ENCODE peak calls at places on chromosomes 3 and 15, in six cellular contexts. D is dorsolateral prefrontal cortex, A is adrenal gland, H is esophagus squamous epithelium, I is endodermal cell, P is AG04450. Q is an unnamed sample.
A peak's percentile ranks its signal among the peaks of the same experiment; 100 is the strongest.

GRCh38 chr3:171966533-171967136 is 72.7 kb upstream of the FNDC3B start:
- DNase-seq in D (no peak), A (no peak), H (no peak), I (no peak), P (no peak), Q (no peak)

GRCh38 chr15:67110400-67110799 is 45.0 kb downstream of the SMAD3 start:
- DNase-seq in D (no peak), A (no peak), H (no peak), I (no peak), P (no peak), Q (no peak)

GRCh38 chr3:179589143-179589542 is 15.3 kb downstream of the MRPL47 start:
- DNase-seq in D (no peak), A (no peak), H (no peak), I (no peak), P (no peak), Q (no peak)

GRCh38 chr15:99432271-99433025 is 133.3 kb upstream of the MEF2A start:
- DNase-seq in D (no peak), A (no peak), H (no peak), I (no peak), P (no peak), Q (no peak)

GRCh38 chr15:55770261-55770660 is 27.3 kb upstream of the PRTG start:
- DNase-seq in D (no peak), A (no peak), H (no peak), I (no peak), P (peak; percentile 11), Q (no peak)

GRCh38 chr3:180199396-180199795 is 162.7 kb upstream of the PEX5L start:
- DNase-seq in D (no peak), A (no peak), H (no peak), I (no peak), P (no peak), Q (no peak)

GRCh38 chr3:43071313-43071893 is 34.5 kb downstream of the POMGNT2 start:
- DNase-seq in D (no peak), A (no peak), H (no peak), I (peak; percentile 82), P (no peak), Q (peak; percentile 13)

GRCh38 chr3:129045675-129046036 is 14.9 kb upstream of the GP9 start:
- DNase-seq in D (no peak), A (no peak), H (no peak), I (peak; percentile 58), P (no peak), Q (no peak)

GRCh38 chr3:14921811-14922705 is 25.3 kb upstream of the NR2C2 start:
- DNase-seq in D (no peak), A (no peak), H (no peak), I (no peak), P (no peak), Q (no peak)

GRCh38 chr3:183312433-183312832 is 59.4 kb downstream of the B3GNT5 start:
- DNase-seq in D (no peak), A (no peak), H (no peak), I (no peak), P (no peak), Q (no peak)

GRCh38 chr3:194870394-194871110 is 184.9 kb downstream of the FAM43A start:
- DNase-seq in D (no peak), A (peak; percentile 35), H (no peak), I (no peak), P (no peak), Q (no peak)

GRCh38 chr3:160951677-160952487 is 153.3 kb downstream of the B3GALNT1 start:
- DNase-seq in D (no peak), A (no peak), H (no peak), I (no peak), P (no peak), Q (no peak)

GRCh38 chr3:42535981-42536784 is 33.7 kb downstream of the VIPR1 start:
- DNase-seq in D (no peak), A (no peak), H (no peak), I (peak; percentile 90), P (no peak), Q (peak; percentile 40)

GRCh38 chr15:79653533-79653932 is 221.4 kb downstream of the MINAR1 start:
- DNase-seq in D (no peak), A (no peak), H (no peak), I (no peak), P (no peak), Q (no peak)

GRCh38 chr3:139906441-139906840 is 28.5 kb upstream of the CLSTN2 start:
- DNase-seq in D (no peak), A (no peak), H (no peak), I (peak; percentile 77), P (no peak), Q (no peak)

GRCh38 chr15:99123706-99124451 is 19.0 kb downstream of the SYNM start:
- DNase-seq in D (peak; percentile 91), A (peak; percentile 97), H (no peak), I (peak; percentile 90), P (peak; percentile 83), Q (no peak)

GRCh38 chr3:177050466-177051237 is 146.6 kb downstream of the TBL1XR1 start:
- DNase-seq in D (no peak), A (no peak), H (no peak), I (no peak), P (peak; percentile 16), Q (no peak)

GRCh38 chr15:64856429-64857145 is 14.9 kb downstream of the PLEKHO2 start:
- DNase-seq in D (peak; percentile 94), A (peak; percentile 74), H (no peak), I (peak; percentile 53), P (no peak), Q (no peak)

GRCh38 chr3:136898549-136898948 is 36.5 kb downstream of the NCK1 start:
- DNase-seq in D (no peak), A (no peak), H (no peak), I (no peak), P (no peak), Q (no peak)

GRCh38 chr3:188553569-188553968 is 399.6 kb downstream of the LPP start:
- DNase-seq in D (no peak), A (no peak), H (no peak), I (no peak), P (no peak), Q (peak; percentile 0)

GRCh38 chr3:31974454-31974853 is 6.6 kb downstream of the OSBPL10 start:
- DNase-seq in D (no peak), A (no peak), H (no peak), I (no peak), P (peak; percentile 76), Q (no peak)

DNA sequence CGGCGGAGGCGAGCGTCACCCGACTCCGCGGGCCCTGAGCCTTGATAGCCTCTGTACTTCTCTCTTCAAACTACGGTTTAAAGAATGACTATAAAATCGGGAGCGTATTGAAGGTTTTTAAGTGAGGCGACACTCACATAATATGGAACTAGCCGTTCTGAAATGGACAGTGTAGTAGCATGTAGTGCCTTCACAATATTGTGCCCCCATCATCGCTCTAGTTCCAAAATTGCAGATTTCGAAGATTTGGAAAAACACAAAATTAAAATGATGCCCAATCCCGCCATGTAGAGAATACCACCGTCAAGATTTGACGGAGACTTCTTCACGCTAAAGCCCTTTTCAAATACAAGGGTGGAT is 330 bp upstream of the TAMM41 start:
- DNase-seq in D (no peak), A (no peak), H (no peak), I (no peak), P (no peak), Q (no peak)
- TF ChIP-seq CTCF in D (no peak), A (no peak), H (no peak), I (no peak), P (no peak), Q (peak; percentile 34)

GRCh38 chr3:52095990-52096775 is 39.8 kb upstream of the DUSP7 start:
- DNase-seq in D (no peak), A (no peak), H (no peak), I (no peak), P (no peak), Q (no peak)

GRCh38 chr3:52102934-52103333 is 46.6 kb upstream of the DUSP7 start:
- DNase-seq in D (no peak), A (no peak), H (no peak), I (no peak), P (no peak), Q (no peak)

GRCh38 chr3:52094591-52095485 is 38.5 kb upstream of the DUSP7 start:
- DNase-seq in D (no peak), A (no peak), H (no peak), I (no peak), P (no peak), Q (no peak)

GRCh38 chr3:52098108-52098507 is 41.7 kb upstream of the DUSP7 start:
- DNase-seq in D (no peak), A (no peak), H (no peak), I (no peak), P (no peak), Q (no peak)

DNA sequence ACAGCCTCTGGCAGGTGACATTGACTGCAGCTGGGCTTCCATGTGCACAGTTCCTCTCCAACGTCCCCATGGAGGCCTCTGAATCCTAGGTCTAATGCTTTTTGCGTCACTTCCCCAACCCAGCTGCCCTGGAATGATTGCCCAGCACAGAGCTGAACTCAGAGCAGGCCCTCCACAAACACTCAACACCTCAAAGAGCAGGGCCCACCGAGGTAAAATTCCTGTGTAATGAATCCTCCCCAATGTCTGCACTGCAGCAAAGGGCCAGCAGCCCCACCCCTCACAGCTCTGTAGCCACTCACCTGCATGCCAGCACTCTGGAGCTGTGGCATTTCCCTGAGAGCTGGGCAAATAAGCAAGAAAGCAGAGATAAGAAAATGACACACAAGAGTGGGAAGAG is 42.6 kb upstream of the DUSP7 start:
- DNase-seq in D (no peak), A (no peak), H (no peak), I (no peak), P (no peak), Q (no peak)
- H3K27ac ChIP-seq in D (no peak overlapping the region), A (no peak overlapping the region), H (no peak overlapping the region), I (no peak overlapping the region), P (no peak overlapping the region), Q (no peak overlapping the region)

DNA sequence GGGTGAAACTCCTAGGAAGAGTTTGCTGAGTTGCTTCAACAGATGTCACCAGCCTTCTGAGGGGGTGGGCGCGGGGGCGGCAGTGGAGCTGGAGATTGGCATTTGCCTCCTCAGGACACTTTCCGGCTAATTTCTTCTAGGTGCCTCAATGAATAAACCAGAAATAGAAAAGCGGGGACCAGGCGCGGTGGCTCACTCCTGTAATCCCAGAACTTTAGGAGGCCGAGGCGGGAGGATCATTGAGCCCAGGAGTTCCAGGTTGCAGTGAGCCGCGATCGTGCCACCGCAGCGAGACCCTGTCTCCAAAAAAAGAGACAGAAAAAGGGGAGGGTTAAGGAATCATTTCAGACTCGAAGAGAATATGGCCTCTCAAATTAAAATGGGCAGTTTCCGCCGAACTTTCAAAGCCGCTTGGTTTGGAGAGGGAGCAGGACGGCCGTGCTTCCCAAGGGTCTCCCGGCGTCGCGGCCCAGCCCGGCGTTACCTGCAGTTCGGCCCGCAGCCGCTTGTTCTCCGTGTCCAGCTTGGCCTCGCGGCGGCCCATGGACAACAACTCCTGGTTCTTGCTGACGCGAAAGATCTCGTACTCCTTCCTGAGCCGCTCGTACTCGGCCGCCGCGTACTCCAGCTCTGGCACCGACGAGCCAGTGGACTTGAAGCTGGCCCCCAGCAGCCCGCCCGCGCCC is 587 bp downstream of the NPHP3 start:
- DNase-seq in D (peak; percentile 54), A (peak; percentile 83), H (peak; percentile 44), I (peak; percentile 89), P (no peak), Q (no peak)
- TF ChIP-seq CTCF in D (no peak), A (peak; percentile 53), H (peak; percentile 51), I (peak; percentile 69), P (peak; percentile 38), Q (no peak)

DNA sequence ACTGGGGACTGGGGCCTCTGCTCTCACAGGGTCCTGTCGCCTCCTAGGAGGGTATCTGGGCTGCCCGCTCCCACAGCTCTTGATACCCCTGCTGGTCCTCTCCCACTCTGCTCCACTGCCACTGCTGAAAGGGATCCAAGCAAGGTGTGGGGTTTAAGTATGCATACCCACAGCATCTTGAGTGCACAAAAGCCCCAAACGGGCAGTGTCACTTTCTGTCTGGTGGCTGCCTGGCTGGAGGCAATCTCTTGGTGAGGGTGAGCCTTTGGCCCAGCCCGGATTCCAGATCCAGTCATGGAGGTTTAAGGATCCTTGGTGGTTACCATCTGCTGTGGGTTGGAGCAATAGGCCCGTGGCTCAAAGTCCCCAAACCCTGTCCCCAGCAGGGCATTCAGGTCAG is 4.6 kb upstream of the TJP1 start:
- DNase-seq in D (no peak), A (no peak), H (no peak), I (no peak), P (no peak), Q (no peak)
- H3K27ac ChIP-seq in D (peak overlapping the region; percentile 46), A (no peak overlapping the region), H (peak overlapping the region; percentile 38), I (no peak overlapping the region), P (no peak overlapping the region), Q (no peak overlapping the region)